ENCODE peak calls at places on chromosomes 11 and 22, in seven cellular contexts. Z, V, U, F, T, D and S are unnamed samples.

GRCh38 chr11:18701614-18702216 is 3.1 kb downstream of the TMEM86A start:
- DNase-seq in Z (no peak), V (no peak), U (no peak), F (no peak), T (no peak), D (no peak), S (no peak)

GRCh38 chr22:22906907-22907550 is 19.4 kb downstream of the IGLL5 start:
- DNase-seq in Z (peak), V (no peak), U (no peak), F (peak), T (peak), D (no peak), S (no peak)

GRCh38 chr11:61004037-61004641 is 32.7 kb downstream of the CD6 start:
- DNase-seq in Z (peak), V (peak), U (no peak), F (no peak), T (no peak), D (no peak), S (no peak)

GRCh38 chr11:3202759-3203158 is 15.9 kb downstream of the MRGPRG start:
- DNase-seq in Z (peak), V (no peak), U (no peak), F (peak), T (no peak), D (no peak), S (no peak)

GRCh38 chr11:496834-497564 is 10.0 kb downstream of the RNH1 start:
- DNase-seq in Z (no peak), V (no peak), U (no peak), F (no peak), T (no peak), D (peak), S (no peak)

GRCh38 chr11:118975771-118976709 is 4.5 kb downstream of the FOXR1 start:
- DNase-seq in Z (no peak), V (no peak), U (no peak), F (peak), T (no peak), D (no peak), S (no peak)

GRCh38 chr11:113447621-113448310 is 27.4 kb downstream of the DRD2 start:
- DNase-seq in Z (no peak), V (no peak), U (no peak), F (no peak), T (no peak), D (no peak), S (no peak)

GRCh38 chr22:39090426-39091064 is 6.5 kb upstream of the APOBEC3H start:
- DNase-seq in Z (peak), V (peak), U (no peak), F (peak), T (no peak), D (no peak), S (no peak)

GRCh38 chr22:45284705-45285305 is at the start of gene UPK3A:
- DNase-seq in Z (peak), V (peak), U (no peak), F (peak), T (no peak), D (peak), S (no peak)